ENCODE peak calls at places on chromosomes 11 and 22, in seven cellular contexts. Z, L, U, D, K, W and N are unnamed samples.

GRCh38 chr11:131351848-131352247 is 18.6 kb upstream of the NTM start:
- DNase-seq in W (no peak), K (no peak), U (no peak), L (no peak), D (no peak), Z (no peak), N (no peak)

GRCh38 chr22:37184380-37184755 is 3.7 kb downstream of the C1QTNF6 start:
- DNase-seq in W (no peak), Z (no peak), D (peak), U (no peak), L (no peak), K (no peak), N (no peak)

GRCh38 chr11:11708256-11708655 is 86.5 kb upstream of the GALNT18 start:
- DNase-seq in U (no peak), K (no peak), W (no peak), L (no peak), Z (no peak), D (no peak), N (no peak)

GRCh38 chr11:96314326-96315050 is 28.5 kb downstream of the MAML2 start:
- DNase-seq in L (peak), D (no peak), U (no peak), K (peak), W (no peak), Z (peak), N (peak)

GRCh38 chr22:30048711-30049110 is 31.6 kb upstream of the HORMAD2 start:
- DNase-seq in D (no peak), K (peak), W (no peak), L (no peak), U (no peak), Z (no peak), N (no peak)

GRCh38 chr11:75078233-75078632 is 18.4 kb downstream of the OR2AT4 start:
- DNase-seq in K (peak), Z (no peak), W (no peak), L (peak), D (no peak), U (no peak), N (no peak)

GRCh38 chr22:21448627-21449416 is 18.4 kb upstream of the TMEM191C start:
- DNase-seq in L (no peak), K (no peak), U (no peak), W (no peak), Z (no peak), D (peak), N (no peak)

GRCh38 chr22:29917052-29917902 is 34.3 kb downstream of the MTMR3 start:
- DNase-seq in W (no peak), K (peak), D (no peak), L (no peak), Z (peak), U (no peak), N (no peak)

GRCh38 chr11:78010755-78011154 is 12.3 kb downstream of the KCTD14 start:
- DNase-seq in L (no peak), U (no peak), Z (no peak), K (no peak), D (no peak), W (no peak), N (no peak)

GRCh38 chr11:11028017-11028692 is 170.3 kb upstream of the ZBED5 start:
- DNase-seq in W (peak), U (peak), D (no peak), Z (peak), L (peak), K (peak), N (peak)

GRCh38 chr11:92552942-92553341 is 328.3 kb downstream of the FAT3 start:
- DNase-seq in W (no peak), Z (peak), D (no peak), L (no peak), U (no peak), K (peak), N (no peak)
- TF ChIP-seq CTCF in W (no peak), Z (no peak), D (peak), L (peak), U (no peak), K (peak), N (no peak)

GRCh38 chr22:25193548-25193947 is 6.1 kb upstream of the CRYBB3 start:
- DNase-seq in U (no peak), L (no peak), Z (no peak), K (no peak), W (no peak), D (no peak), N (no peak)
- TF ChIP-seq CTCF in U (no peak), L (no peak), Z (no peak), K (no peak), W (no peak), D (no peak), N (no peak)

GRCh38 chr11:125935056-125935455 is 10.8 kb upstream of the VSIG10L2 start:
- DNase-seq in L (no peak), W (no peak), U (no peak), K (no peak), Z (peak), D (no peak), N (no peak)
- TF ChIP-seq CTCF in L (no peak), W (no peak), U (no peak), K (no peak), Z (no peak), D (peak), N (no peak)

DNA sequence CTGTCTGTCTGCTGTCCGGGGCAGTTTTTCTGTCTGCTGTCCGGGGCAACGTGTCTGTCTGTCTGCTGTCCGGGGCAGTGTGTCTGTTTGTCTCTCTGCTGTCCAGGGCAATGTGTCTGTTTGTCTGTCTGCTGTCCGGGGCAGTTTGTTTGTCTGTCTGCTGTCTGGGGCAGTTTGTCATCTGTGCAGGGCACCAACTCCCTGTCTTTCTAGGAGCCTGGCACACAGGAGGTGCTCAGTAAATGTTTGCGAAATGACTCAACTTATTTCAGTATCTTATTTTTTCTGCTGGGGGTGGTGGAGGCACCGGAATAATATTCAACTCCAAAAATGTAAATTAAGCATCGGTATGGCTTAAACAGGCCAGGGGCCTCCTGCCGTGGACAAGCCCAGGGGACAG is 12.0 kb upstream of the TTLL12 start:
- DNase-seq in L (no peak), U (no peak), Z (no peak), D (no peak), K (no peak), W (no peak), N (no peak)
- TF ChIP-seq CTCF in L (no peak), U (no peak), Z (no peak), D (no peak), K (no peak), W (no peak), N (no peak)